ENCODE peak calls at places on chromosomes 5 and 9, in seven cellular contexts. G, J, Z, S, I, Y and X are unnamed samples.

GRCh38 chr5:99019812-99020697 is 91.2 kb upstream of the CHD1 start:
- DNase-seq in G (no peak), J (no peak), Z (peak), S (no peak), I (no peak), Y (no peak), X (peak)

GRCh38 chr9:122332083-122332482 is 38.7 kb upstream of the PTGS1 start:
- DNase-seq in G (peak), J (no peak), Z (no peak), S (no peak), I (no peak), Y (no peak), X (no peak)

GRCh38 chr9:130962418-130963316 is 23.6 kb upstream of the FIBCD1 start:
- DNase-seq in G (no peak), J (no peak), Z (no peak), S (peak), I (no peak), Y (no peak), X (no peak)

GRCh38 chr9:121598167-121599000 is 53.0 kb upstream of the DAB2IP start:
- DNase-seq in G (peak), J (no peak), Z (no peak), S (peak), I (no peak), Y (no peak), X (peak)

GRCh38 chr5:74954919-74955318 is 88.7 kb upstream of the FAM169A start:
- DNase-seq in G (no peak), J (no peak), Z (no peak), S (no peak), I (no peak), Y (no peak), X (no peak)

GRCh38 chr9:133273098-133273497 is 1.9 kb downstream of the ABO start:
- DNase-seq in G (no peak), J (no peak), Z (no peak), S (no peak), I (no peak), Y (no peak), X (no peak)

GRCh38 chr9:110802416-110803035 is 133.9 kb downstream of the MUSK start:
- DNase-seq in G (no peak), J (no peak), Z (no peak), S (no peak), I (no peak), Y (no peak), X (no peak)

GRCh38 chr9:93121316-93122241 is 12.5 kb downstream of the NINJ1 start:
- DNase-seq in G (no peak), J (no peak), Z (no peak), S (no peak), I (no peak), Y (no peak), X (no peak)

GRCh38 chr9:135105938-135106491 is 18.5 kb downstream of the OLFM1 start:
- DNase-seq in G (no peak), J (no peak), Z (no peak), S (no peak), I (no peak), Y (no peak), X (no peak)

GRCh38 chr5:60823574-60823973 is 20.5 kb downstream of the ELOVL7 start:
- DNase-seq in G (no peak), J (no peak), Z (no peak), S (no peak), I (no peak), Y (no peak), X (no peak)

GRCh38 chr5:74174366-74174765 is 466.2 kb downstream of the ENC1 start:
- DNase-seq in G (no peak), J (no peak), Z (no peak), S (no peak), I (no peak), Y (no peak), X (no peak)